ENCODE peak calls at places on chromosomes 16 and 17, in ten cellular contexts. G is NCI-H1048; P is GM04503; T is endodermal cell; S is NCI-H774; U is AG08395; Z is epithelial cell of prostate; D is amygdala; X is stimulated activated CD8-positive, alpha-beta memory T cell treated with anti-CD3 and anti-CD28 coated beads, Interleukin-15, amount 100 ng/mL, for 24 hours; H is HEK293T. O is an unnamed sample.
A peak's percentile ranks its signal among the peaks of the same experiment; 100 is the strongest.

GRCh38 chr17:37744633-37744927 is 279 bp downstream of the HNF1B start:
- DNase-seq in G (no peak), P (no peak), T (no peak), S (no peak), U (no peak), Z (no peak), D (no peak), X (no peak), H (no peak), O (peak; percentile 77)

GRCh38 chr16:14490281-14490680 is 139.8 kb downstream of the PARN start:
- DNase-seq in G (no peak), P (no peak), T (peak; percentile 40), S (no peak), U (no peak), Z (no peak), D (no peak), X (no peak), H (no peak), O (no peak)

GRCh38 chr17:77882481-77883212 is 75.9 kb upstream of the TNRC6C start:
- DNase-seq in G (no peak), P (no peak), T (no peak), S (no peak), U (peak; percentile 25), Z (no peak), D (peak; percentile 73), X (peak; percentile 33), H (no peak), O (peak; percentile 25)

GRCh38 chr16:89722392-89723278 is 1.3 kb downstream of the ZNF276 start:
- DNase-seq in G (no peak), P (no peak), T (peak; percentile 78), S (no peak), U (no peak), Z (peak; percentile 62), D (peak; percentile 59), X (no peak), H (no peak), O (peak; percentile 81)

GRCh38 chr16:56749806-56750491 is 20.0 kb downstream of the NUP93 start:
- DNase-seq in G (no peak), P (no peak), T (no peak), S (no peak), U (no peak), Z (no peak), D (no peak), X (no peak), H (no peak), O (no peak)

GRCh38 chr17:20172378-20172775 is 163.2 kb downstream of the SPECC1 start:
- DNase-seq in G (no peak), P (no peak), T (peak; percentile 74), S (no peak), U (no peak), Z (no peak), D (no peak), X (no peak), H (no peak), O (no peak)

GRCh38 chr17:76027159-76027839 is at the start of gene EVPL:
- DNase-seq in G (no peak), P (no peak), T (peak; percentile 75), S (peak; percentile 13), U (no peak), Z (peak; percentile 82), D (no peak), X (no peak), H (no peak), O (peak; percentile 94)

GRCh38 chr16:15950167-15950854 is 895 bp downstream of the ABCC1 start:
- DNase-seq in G (no peak), P (no peak), T (peak; percentile 69), S (no peak), U (peak; percentile 49), Z (no peak), D (no peak), X (peak; percentile 13), H (peak; percentile 37), O (no peak)

GRCh38 chr16:15746332-15746731 is 96.3 kb downstream of the NDE1 start:
- DNase-seq in G (no peak), P (no peak), T (no peak), S (no peak), U (no peak), Z (no peak), D (no peak), X (no peak), H (no peak), O (no peak)

GRCh38 chr16:27764869-27765675 is 215.1 kb downstream of the KATNIP start:
- DNase-seq in G (no peak), P (no peak), T (no peak), S (no peak), U (no peak), Z (no peak), D (no peak), X (no peak), H (no peak), O (no peak)

GRCh38 chr17:80261159-80261894 is 675 bp downstream of the RNF213 start:
- DNase-seq in G (no peak), P (no peak), T (peak; percentile 96), S (peak; percentile 73), U (peak; percentile 34), Z (no peak), D (peak; percentile 42), X (no peak), H (peak; percentile 32), O (peak; percentile 73)

GRCh38 chr16:55499951-55500350 is 8.9 kb upstream of the LPCAT2 start:
- DNase-seq in G (no peak), P (peak; percentile 98), T (peak; percentile 20), S (no peak), U (peak; percentile 93), Z (peak; percentile 95), D (peak; percentile 19), X (no peak), H (peak; percentile 2), O (peak; percentile 74)

GRCh38 chr16:12162151-12162559 is 185.6 kb downstream of the SNX29 start:
- DNase-seq in G (no peak), P (no peak), T (no peak), S (no peak), U (no peak), Z (no peak), D (no peak), X (no peak), H (no peak), O (no peak)

GRCh38 chr17:47882247-47882646 is 13.8 kb upstream of the SP2 start:
- DNase-seq in G (no peak), P (peak; percentile 65), T (no peak), S (no peak), U (peak; percentile 73), Z (no peak), D (peak; percentile 1), X (no peak), H (no peak), O (no peak)

GRCh38 chr16:19710191-19710908 is 7.7 kb downstream of the KNOP1 start:
- DNase-seq in G (no peak), P (no peak), T (no peak), S (no peak), U (no peak), Z (no peak), D (no peak), X (no peak), H (no peak), O (no peak)

GRCh38 chr16:63689068-63689467 is 1432.8 kb downstream of the CDH11 start:
- DNase-seq in G (no peak), P (no peak), T (no peak), S (no peak), U (no peak), Z (no peak), D (no peak), X (no peak), H (no peak), O (no peak)

GRCh38 chr17:50292465-50292864 is 18.2 kb downstream of the TMEM92 start:
- DNase-seq in G (no peak), P (no peak), T (no peak), S (no peak), U (no peak), Z (no peak), D (no peak), X (no peak), H (no peak), O (no peak)

GRCh38 chr17:77892469-77893143 is 65.9 kb upstream of the TNRC6C start:
- DNase-seq in G (no peak), P (no peak), T (peak; percentile 96), S (no peak), U (no peak), Z (no peak), D (no peak), X (no peak), H (peak; percentile 69), O (no peak)

O was measured in Caki2.